ENCODE peak calls at places on chromosomes 1 and 21, in nine cellular contexts. A is ovary, X is stomach, J is transverse colon, K is upper lobe of left lung, E is right lobe of liver, P is thyroid gland, M is A549, H is body of pancreas. B is an unnamed sample.

GRCh38 chr1:243568793-243569192 is 281.2 kb downstream of the AKT3 start:
- DNase-seq in M (no peak), X (no peak), E (no peak), H (no peak), J (no peak), K (no peak), P (no peak), A (no peak), B (no peak)

GRCh38 chr1:61163794-61164193 is 81.4 kb downstream of the NFIA start:
- DNase-seq in A (no peak), K (no peak), J (no peak), H (no peak), X (no peak), P (no peak), M (no peak), E (no peak), B (no peak)

GRCh38 chr1:114234408-114235119 is 80.9 kb upstream of the SYT6 start:
- DNase-seq in E (no peak), K (peak), A (no peak), P (no peak), H (no peak), X (no peak), J (peak), M (no peak), B (no peak)

GRCh38 chr1:116871772-116872146 is 38.0 kb upstream of the PTGFRN start:
- DNase-seq in E (no peak), A (no peak), M (no peak), K (no peak), P (no peak), X (no peak), J (no peak), H (no peak), B (no peak)

GRCh38 chr1:72282690-72283203 is 408 bp upstream of the NEGR1 start:
- DNase-seq in J (peak), X (peak), A (peak), K (peak), E (peak), H (peak), M (no peak), P (peak), B (peak)

GRCh38 chr1:52542085-52542688 is 10.7 kb downstream of the TUT4 start:
- DNase-seq in H (no peak), A (no peak), P (no peak), X (no peak), J (no peak), E (no peak), K (no peak), M (no peak), B (no peak)

GRCh38 chr1:66503841-66504470 is 30.0 kb upstream of the SGIP1 start:
- DNase-seq in X (peak), E (no peak), J (peak), M (peak), A (peak), K (peak), P (peak), H (peak), B (peak)

GRCh38 chr1:157119008-157119407 is 19.2 kb downstream of the ETV3 start:
- DNase-seq in P (no peak), M (no peak), X (no peak), H (no peak), A (no peak), E (no peak), J (no peak), K (no peak), B (no peak)

GRCh38 chr1:114353233-114353632 is 157.8 kb downstream of the TRIM33 start:
- DNase-seq in J (peak), E (no peak), M (no peak), K (peak), X (peak), P (peak), H (peak), A (peak), B (peak)

GRCh38 chr1:21321963-21322680 is 31.9 kb upstream of the ECE1 start:
- DNase-seq in E (no peak), X (no peak), P (peak), J (no peak), M (no peak), A (no peak), K (no peak), H (no peak), B (no peak)

GRCh38 chr1:37932759-37933158 is 14.1 kb downstream of the INPP5B start:
- DNase-seq in K (no peak), J (no peak), E (no peak), H (no peak), X (no peak), A (no peak), P (no peak), M (peak), B (no peak)

GRCh38 chr1:92277105-92277504 is 21.7 kb downstream of the GLMN start:
- DNase-seq in J (no peak), X (no peak), E (no peak), M (no peak), H (no peak), K (no peak), A (no peak), P (no peak), B (no peak)

GRCh38 chr1:201229771-201230635 is 39.4 kb downstream of the IGFN1 start:
- DNase-seq in P (no peak), A (no peak), X (no peak), M (no peak), K (no peak), E (no peak), H (no peak), J (no peak), B (no peak)

GRCh38 chr1:203631349-203631748 is 4.7 kb downstream of the ATP2B4 start:
- DNase-seq in M (no peak), P (no peak), E (no peak), H (no peak), X (no peak), K (no peak), A (no peak), J (no peak), B (no peak)

GRCh38 chr1:100834779-100835645 is 59.6 kb downstream of the EXTL2 start:
- DNase-seq in K (no peak), M (peak), H (no peak), P (no peak), J (no peak), E (no peak), A (no peak), X (no peak), B (no peak)

GRCh38 chr1:235937123-235937522 is 70.4 kb upstream of the LYST start:
- DNase-seq in J (no peak), X (no peak), A (no peak), M (no peak), P (no peak), E (no peak), H (no peak), K (no peak), B (no peak)

GRCh38 chr1:80153762-80154555 is 1147.4 kb upstream of the ADGRL4 start:
- DNase-seq in J (no peak), K (no peak), X (no peak), E (no peak), A (no peak), M (no peak), H (no peak), P (no peak), B (no peak)

GRCh38 chr1:3124246-3124645 is 55.2 kb downstream of the PRDM16 start:
- DNase-seq in M (no peak), H (no peak), K (no peak), E (no peak), J (no peak), A (no peak), P (no peak), X (no peak), B (no peak)

GRCh38 chr1:95257758-95258157 is 23.7 kb downstream of the RWDD3 start:
- DNase-seq in E (no peak), H (no peak), J (no peak), K (no peak), A (no peak), M (no peak), P (no peak), X (no peak), B (no peak)

GRCh38 chr1:213523781-213524398 is 463.9 kb upstream of the PROX1 start:
- DNase-seq in E (no peak), H (no peak), K (no peak), J (no peak), M (no peak), A (no peak), P (no peak), X (no peak), B (no peak)

GRCh38 chr1:212072047-212072446 is 36.5 kb downstream of the DTL start:
- DNase-seq in K (no peak), X (no peak), M (no peak), H (no peak), J (no peak), A (no peak), P (no peak), E (no peak), B (no peak)

GRCh38 chr1:106620521-106620954 is 435.9 kb upstream of the PRMT6 start:
- DNase-seq in A (no peak), E (peak), J (no peak), P (no peak), K (no peak), H (no peak), X (no peak), M (no peak), B (no peak)

GRCh38 chr1:156509424-156510035 is 9.0 kb upstream of the MEF2D start:
- DNase-seq in E (no peak), K (no peak), M (no peak), A (no peak), J (peak), P (no peak), X (no peak), H (no peak), B (no peak)

GRCh38 chr1:66326867-66327266 is 207.1 kb upstream of the SGIP1 start:
- DNase-seq in E (no peak), H (no peak), A (no peak), X (no peak), K (no peak), M (no peak), J (no peak), P (no peak), B (no peak)

GRCh38 chr1:112776688-112777087 is 61.6 kb upstream of the PPM1J start:
- DNase-seq in H (no peak), P (peak), M (no peak), K (no peak), E (no peak), X (no peak), A (no peak), J (no peak), B (no peak)

GRCh38 chr1:169949139-169949538 is 55.4 kb upstream of the SCYL3 start:
- DNase-seq in H (no peak), A (no peak), E (no peak), P (no peak), X (no peak), M (no peak), J (no peak), K (no peak), B (no peak)

GRCh38 chr1:43711049-43711448 is 3.7 kb downstream of the ST3GAL3 start:
- DNase-seq in J (no peak), E (no peak), K (no peak), H (no peak), X (no peak), M (no peak), P (no peak), A (no peak), B (no peak)

GRCh38 chr1:21335088-21335678 is 44.9 kb upstream of the ECE1 start:
- DNase-seq in K (no peak), A (no peak), P (peak), E (peak), X (no peak), J (no peak), M (no peak), H (no peak), B (no peak)

GRCh38 chr1:245051349-245052221 is 103.2 kb upstream of the KIF26B start:
- DNase-seq in E (no peak), M (no peak), A (peak), P (peak), H (no peak), K (peak), J (no peak), X (peak), B (peak)

GRCh38 chr1:20719261-20719660 is 1.5 kb upstream of the KIF17 start:
- DNase-seq in K (no peak), H (no peak), P (no peak), M (no peak), E (peak), J (no peak), A (no peak), X (no peak), B (no peak)

GRCh38 chr1:169874229-169874628 is 19.5 kb downstream of the SCYL3 start:
- DNase-seq in H (no peak), J (no peak), K (no peak), M (no peak), E (no peak), P (no peak), A (no peak), X (no peak), B (no peak)

DNA sequence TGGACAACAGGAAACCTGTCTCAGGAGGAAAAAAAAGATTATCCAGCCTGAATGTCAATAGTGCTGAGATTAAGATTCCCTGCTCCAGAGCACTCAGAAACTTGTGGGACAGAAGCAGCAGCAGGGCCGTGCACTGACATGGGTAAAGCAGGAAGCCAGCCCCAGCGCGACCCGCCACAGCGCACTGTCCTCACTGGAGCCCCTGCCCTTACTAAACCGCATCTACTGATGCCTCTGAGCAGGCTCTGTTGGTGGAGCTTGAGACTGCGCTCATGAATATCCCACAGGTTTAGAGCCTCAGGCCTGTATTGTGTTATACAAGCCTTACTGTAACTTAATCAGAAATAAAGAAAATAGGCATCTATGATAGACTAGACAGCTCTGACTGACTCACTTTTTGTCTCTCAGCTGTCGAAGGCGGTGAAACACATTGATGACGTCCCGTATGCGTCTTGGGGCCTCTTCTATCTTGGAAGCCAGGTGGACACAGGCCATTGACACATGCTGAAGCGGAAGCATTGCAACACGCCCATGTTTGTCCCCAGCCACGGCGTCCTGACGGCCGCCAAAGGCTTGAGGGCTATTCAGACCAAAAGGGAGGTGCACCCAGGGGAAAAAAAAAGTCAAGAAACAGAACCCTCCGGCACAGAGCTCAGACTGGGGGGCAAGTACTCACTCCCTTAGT is 1.2 kb downstream of the CCNL2 start:
- DNase-seq in X (no peak), A (no peak), J (no peak), H (no peak), P (no peak), K (peak), M (no peak), E (no peak), B (no peak)
- TF ChIP-seq POLR2A in X (no peak), A (no peak), J (no peak), H (no peak), P (no peak), K (no peak), M (no peak), E (no peak), B (no peak)

DNA sequence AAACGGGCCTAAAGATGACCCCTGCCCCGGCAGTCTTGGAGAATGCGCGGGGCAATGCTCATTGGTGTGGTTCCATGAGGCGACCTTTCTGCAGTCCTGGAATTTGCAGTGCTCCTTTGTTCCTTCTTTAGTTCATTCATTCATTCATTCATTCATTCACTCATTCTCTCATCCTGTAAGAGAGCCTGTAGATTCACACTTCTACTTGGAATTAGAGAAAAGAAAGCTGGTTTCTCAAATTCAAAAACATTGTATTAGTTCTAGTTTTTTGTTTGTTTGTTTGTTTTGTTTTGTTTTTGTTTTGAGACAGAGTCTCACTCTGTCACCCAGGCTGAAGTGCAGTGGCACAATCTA is 31.6 kb downstream of the PAX7 start:
- DNase-seq in A (no peak), P (no peak), X (no peak), H (no peak), E (no peak), J (no peak), K (no peak), M (no peak), B (no peak)
- TF ChIP-seq CTCF in A (no peak), P (no peak), X (no peak), H (no peak), E (no peak), J (no peak), K (no peak), M (no peak), B (no peak)

DNA sequence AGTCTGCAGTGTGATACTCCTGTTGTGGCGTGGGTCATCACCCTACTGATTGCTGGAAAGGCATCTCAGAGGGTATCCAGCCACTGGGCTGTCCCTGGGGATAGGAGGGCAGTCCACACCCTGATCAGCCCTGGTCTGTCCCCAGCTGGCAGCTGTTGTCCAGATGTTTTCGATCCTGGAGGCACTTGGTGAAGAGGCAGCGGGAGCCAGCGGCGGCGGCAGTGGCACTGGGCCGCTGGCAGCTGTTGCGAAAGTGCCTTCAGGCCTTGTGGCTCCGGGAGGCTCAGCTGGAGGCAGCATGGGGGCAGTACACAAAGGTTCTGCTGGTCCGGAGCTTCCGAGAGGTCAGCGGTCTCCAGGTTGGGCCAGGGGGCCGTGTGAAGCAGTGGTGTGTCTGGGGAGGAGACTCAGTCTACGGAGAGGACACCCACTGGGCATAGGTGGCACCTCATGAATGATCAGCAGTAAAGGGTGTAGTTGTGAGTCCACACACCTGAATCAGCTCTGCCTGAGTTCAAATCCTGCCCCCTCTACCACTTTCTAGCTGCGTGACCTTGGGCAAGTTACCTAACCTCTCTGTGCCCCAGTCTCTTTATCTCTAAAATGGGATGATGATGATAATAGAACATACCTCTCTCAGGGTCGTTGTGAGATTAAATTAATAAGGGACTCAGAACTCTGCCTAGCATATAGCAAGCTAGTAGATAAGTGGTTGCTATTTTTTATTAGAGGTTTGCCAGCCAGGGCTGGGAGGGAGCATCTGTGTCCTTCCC is 6.1 kb downstream of the C1orf167 start:
- DNase-seq in J (no peak), P (no peak), M (no peak), K (no peak), H (no peak), A (no peak), E (no peak), X (no peak), B (no peak)
- TF ChIP-seq POLR2A in J (no peak), P (no peak), M (no peak), K (no peak), H (no peak), A (no peak), E (no peak), X (no peak), B (no peak)

GRCh38 chr1:41444246-41444645 is 40.2 kb downstream of the EDN2 start:
- DNase-seq in J (no peak), E (no peak), P (no peak), K (no peak), X (no peak), A (no peak), M (peak), H (no peak), B (no peak)
- TF ChIP-seq CTCF in J (no peak), E (no peak), P (no peak), K (no peak), X (no peak), A (no peak), M (no peak), H (no peak), B (peak)

DNA sequence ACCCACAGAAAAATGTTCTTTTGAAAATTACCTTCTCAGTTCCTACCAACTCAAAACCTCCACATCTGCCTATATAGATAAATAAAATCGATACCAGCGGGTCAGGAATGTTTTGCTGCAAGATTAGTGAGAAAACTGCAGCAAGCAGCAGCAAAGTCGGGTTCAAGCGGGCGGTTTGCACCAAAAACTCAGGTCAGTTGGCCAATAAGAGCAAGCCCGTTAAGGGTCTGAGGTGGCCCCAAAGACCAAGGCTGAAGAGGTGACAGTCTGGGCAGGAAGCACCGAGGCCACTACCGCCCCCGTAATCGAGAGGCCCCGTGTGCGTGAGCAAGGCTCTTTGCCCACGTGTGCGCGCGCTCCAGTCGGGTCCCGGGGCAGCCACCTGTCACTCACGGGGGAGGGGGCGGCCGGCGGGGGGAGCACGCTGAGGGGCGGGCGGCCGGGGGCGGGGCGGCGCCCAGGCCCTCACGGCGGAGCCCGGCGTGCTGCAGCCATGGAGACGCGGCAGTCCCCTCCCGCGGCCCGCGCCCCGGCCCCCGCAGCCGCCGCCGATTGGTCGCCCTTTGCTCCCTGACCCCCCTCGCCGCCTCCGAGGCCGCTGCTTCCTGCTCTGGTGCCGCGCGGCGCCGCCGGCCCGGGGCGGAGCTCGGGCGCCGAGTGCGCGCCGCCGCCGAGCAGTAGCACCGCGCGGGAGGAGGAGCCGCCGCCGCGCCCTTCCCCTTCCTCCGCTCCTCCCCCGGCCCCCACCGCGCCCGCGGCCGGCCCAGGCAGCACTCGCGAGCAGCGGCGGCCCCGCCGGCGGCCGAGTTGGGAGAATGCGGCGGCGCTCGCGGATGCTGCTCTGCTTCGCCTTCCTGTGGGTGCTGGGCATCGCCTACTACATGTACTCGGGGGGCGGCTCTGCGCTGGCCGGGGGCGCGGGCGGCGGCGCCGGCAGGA is at the start of gene GALNT2:
- DNase-seq in A (peak), K (peak), M (peak), E (peak), J (peak), H (peak), P (peak), X (peak), B (peak)
- TF ChIP-seq POLR2A in A (peak), K (no peak), M (peak), E (peak), J (peak), H (peak), P (peak), X (no peak), B (peak)

GRCh38 chr21:34073032-34073748 is at the start of the genes MRPS6 and SLC5A3:
- DNase-seq in J (peak), H (peak), M (peak), P (peak), K (peak), X (peak), E (peak), A (peak), B (peak)
- TF ChIP-seq CTCF in J (no peak), H (no peak), M (no peak), P (no peak), K (peak), X (no peak), E (no peak), A (no peak), B (no peak)

B was measured in heart left ventricle.